ENCODE peak calls at places on chromosomes 13 and 19, in ten cellular contexts. F, W, J, G, Z, H, C, B, O and M are unnamed samples. For H3K9me3, the result is how much of the 10 kb centered on the place peaks cover.

GRCh38 chr19:41753936-41754529 is 1.3 kb upstream of the CEACAM6 start:
- DNase-seq in F (peak), W (peak), J (no peak), G (no peak), Z (no peak), H (peak), C (no peak), B (peak), O (no peak), M (peak)

GRCh38 chr13:113843063-113843654 is 20.7 kb downstream of the GAS6 start:
- DNase-seq in F (no peak), W (no peak), J (peak), G (peak), Z (peak), H (no peak), C (peak), B (no peak), O (no peak), M (no peak)

GRCh38 chr13:88908896-88909535 is 1237.8 kb downstream of the SLITRK5 start:
- DNase-seq in F (no peak), W (no peak), J (no peak), G (no peak), Z (no peak), H (no peak), C (no peak), B (peak), O (peak), M (no peak)

GRCh38 chr19:16447015-16447384 is 24.8 kb downstream of the EPS15L1 start:
- DNase-seq in F (peak), W (peak), J (peak), G (peak), Z (peak), H (peak), C (peak), B (peak), O (peak), M (no peak)

GRCh38 chr19:31140717-31141116 is 208.5 kb downstream of the TSHZ3 start:
- DNase-seq in F (no peak), W (no peak), J (no peak), G (no peak), Z (no peak), H (no peak), C (no peak), B (no peak), O (no peak), M (no peak)

GRCh38 chr13:36531746-36532486 is 99.6 kb downstream of the CCNA1 start:
- DNase-seq in F (no peak), W (no peak), J (no peak), G (no peak), Z (no peak), H (no peak), C (no peak), B (peak), O (no peak), M (no peak)

GRCh38 chr19:35248310-35249145 is at the start of gene LSR:
- DNase-seq in F (peak), W (peak), J (no peak), G (peak), Z (peak), H (peak), C (no peak), B (peak), O (peak), M (peak)

GRCh38 chr13:59531571-59532091 is 632.1 kb downstream of the DIAPH3 start:
- DNase-seq in F (peak), W (peak), J (peak), G (peak), Z (peak), H (peak), C (peak), B (peak), O (peak), M (no peak)

GRCh38 chr13:41516166-41516565 is 58.8 kb downstream of the RGCC start:
- DNase-seq in F (no peak), W (no peak), J (no peak), G (no peak), Z (no peak), H (no peak), C (no peak), B (no peak), O (no peak), M (no peak)

GRCh38 chr13:42798118-42798517 is 16.7 kb downstream of the FAM216B start:
- DNase-seq in F (no peak), W (no peak), J (no peak), G (no peak), Z (no peak), H (no peak), C (no peak), B (no peak), O (no peak), M (no peak)

GRCh38 chr13:45120967-45121366 is 657 bp downstream of the GTF2F2 start:
- DNase-seq in F (no peak), W (no peak), J (no peak), G (no peak), Z (no peak), H (no peak), C (no peak), B (no peak), O (no peak), M (no peak)

GRCh38 chr19:19630062-19630414 is 2.0 kb upstream of the LPAR2 start:
- DNase-seq in F (no peak), W (no peak), J (no peak), G (no peak), Z (no peak), H (no peak), C (no peak), B (no peak), O (no peak), M (no peak)

GRCh38 chr19:34336781-34337271 is 28.2 kb upstream of the GPI start:
- DNase-seq in F (no peak), W (no peak), J (no peak), G (no peak), Z (no peak), H (no peak), C (no peak), B (no peak), O (no peak), M (peak)

GRCh38 chr13:109145631-109146030 is 516.2 kb downstream of the MYO16 start:
- DNase-seq in F (no peak), W (peak), J (no peak), G (no peak), Z (no peak), H (no peak), C (no peak), B (peak), O (no peak), M (no peak)

GRCh38 chr13:25886438-25887214 is 165.2 kb downstream of the SHISA2 start:
- DNase-seq in F (no peak), W (no peak), J (no peak), G (no peak), Z (no peak), H (no peak), C (no peak), B (no peak), O (no peak), M (no peak)

GRCh38 chr13:54415753-54416366 is 1387.2 kb downstream of the OLFM4 start:
- DNase-seq in F (no peak), W (no peak), J (no peak), G (no peak), Z (no peak), H (no peak), C (no peak), B (no peak), O (no peak), M (no peak)

DNA sequence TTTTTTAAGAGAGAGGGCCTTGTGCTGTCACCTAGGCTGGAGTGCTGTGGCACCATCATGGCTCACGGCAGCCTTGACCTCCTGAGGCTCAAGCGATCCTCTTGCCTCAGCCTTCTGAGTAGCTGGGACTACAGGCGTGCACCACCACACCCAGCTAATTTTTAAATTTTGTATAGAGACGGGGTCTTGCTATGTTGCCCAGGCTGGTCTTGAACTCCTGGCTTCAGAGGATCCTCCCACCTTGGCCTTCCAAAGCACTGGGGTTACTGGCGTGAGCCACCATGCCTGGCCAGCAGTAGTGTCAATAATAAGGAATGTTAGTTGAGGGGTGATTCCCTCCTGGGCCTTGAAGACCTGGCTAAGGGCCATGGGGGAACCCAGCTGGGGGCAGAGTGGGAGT is 23.6 kb downstream of the MAST3 start:
- DNase-seq in F (no peak), W (no peak), J (no peak), G (no peak), Z (no peak), H (no peak), C (no peak), B (no peak), O (no peak), M (no peak)
- TF ChIP-seq CTCF in F (no peak), W (no peak), J (no peak), G (no peak), Z (no peak), H (no peak), C (no peak), B (no peak), O (no peak), M (no peak)

GRCh38 chr19:53103903-53104203 is 631 bp upstream of the ZNF160 start:
- DNase-seq in F (no peak), W (no peak), J (no peak), G (no peak), Z (no peak), H (no peak), C (no peak), B (no peak), O (no peak), M (no peak)
- H3K9me3 ChIP-seq in F (under half), W (under half), J (under half), G (under half), Z (under half), H (under half), C (under half), B (under half), O (under half), M (under half)

DNA sequence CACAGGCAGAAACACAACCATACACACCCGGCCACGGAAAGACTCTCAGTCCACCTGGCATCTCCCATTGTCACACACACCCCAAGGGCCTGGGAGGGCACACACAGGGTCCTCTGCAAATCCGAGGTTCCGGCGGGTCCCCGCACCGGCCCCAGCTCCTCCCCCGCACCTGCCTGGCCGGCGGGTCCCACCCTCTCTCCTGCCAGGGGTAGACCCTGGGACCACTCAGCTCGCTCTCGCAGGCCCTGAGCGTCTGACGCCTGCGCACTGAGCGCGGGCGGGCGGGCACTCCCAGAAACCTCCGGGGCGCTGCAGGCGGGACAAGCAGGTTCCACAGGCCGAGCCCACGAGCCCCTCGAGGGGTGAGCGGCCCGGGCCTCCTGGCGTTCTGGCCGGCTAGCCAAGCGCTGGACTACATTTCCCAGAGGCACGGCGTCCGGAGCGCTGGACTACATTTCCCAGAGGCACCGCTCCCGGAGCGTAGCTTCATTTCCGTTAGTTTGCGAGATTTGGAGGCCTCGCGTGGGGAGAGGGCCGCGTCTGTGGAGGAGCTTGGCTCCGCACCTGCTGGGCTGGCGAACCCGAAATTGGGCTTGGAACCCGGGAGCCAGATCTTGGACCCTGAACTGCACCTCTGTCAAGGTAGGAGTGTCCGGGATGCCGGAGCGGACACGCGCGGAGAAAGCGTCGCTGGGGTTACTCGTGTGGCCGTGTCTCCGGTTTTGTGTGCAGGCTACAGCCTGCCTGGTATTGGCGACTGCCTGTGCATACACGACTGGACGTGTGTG is at the start of gene ZNF420:
- DNase-seq in F (peak), W (peak), J (peak), G (peak), Z (peak), H (peak), C (peak), B (peak), O (peak), M (peak)
- H3K27ac ChIP-seq in F (peak), W (peak), J (peak), G (peak), Z (peak), H (peak), C (peak), B (peak), O (peak), M (peak)

GRCh38 chr13:112748947-112749346 is 59.1 kb downstream of the ATP11A start:
- DNase-seq in F (no peak), W (no peak), J (peak), G (no peak), Z (no peak), H (no peak), C (peak), B (peak), O (no peak), M (no peak)
- TF ChIP-seq CTCF in F (no peak), W (no peak), J (peak), G (no peak), Z (no peak), H (no peak), C (no peak), B (no peak), O (no peak), M (no peak)

GRCh38 chr19:443005-443404 is 17.8 kb downstream of the SHC2 start:
- DNase-seq in F (no peak), W (no peak), J (no peak), G (no peak), Z (no peak), H (no peak), C (no peak), B (no peak), O (no peak), M (no peak)
- H3K9me3 ChIP-seq in F (under half), W (under half), J (under half), G (under half), Z (under half), H (under half), C (under half), B (under half), O (under half), M (under half)

GRCh38 chr19:39301021-39301420 is 4.8 kb downstream of the IFNL1 start:
- DNase-seq in F (no peak), W (no peak), J (no peak), G (no peak), Z (no peak), H (no peak), C (no peak), B (no peak), O (no peak), M (no peak)
- H3K27ac ChIP-seq in F (no peak), W (no peak), J (no peak), G (no peak), Z (no peak), H (no peak), C (no peak), B (no peak), O (no peak), M (no peak)